ENCODE peak calls at places on chromosomes 11 and 22, in eight cellular contexts. S is colonic mucosa, F is H9, U is kidney, T is neuronal stem cell, Y is mesenchymal stem cell, B is HCT116, R is fibroblast of lung. J is an unnamed sample.

GRCh38 chr11:69039501-69039900 is 9.2 kb upstream of the TPCN2 start:
- DNase-seq in S (no peak), Y (no peak), R (peak; percentile 65), B (no peak), T (no peak), F (no peak), U (no peak), J (no peak)

GRCh38 chr11:103737791-103738190 is 298.6 kb upstream of the DDI1 start:
- DNase-seq in T (peak; percentile 15), S (no peak), Y (no peak), F (no peak), U (no peak), B (no peak), R (peak; percentile 27), J (no peak)

GRCh38 chr22:46251816-46252380 is 1.8 kb upstream of the CDPF1 start:
- DNase-seq in Y (no peak), F (no peak), U (no peak), T (no peak), B (no peak), S (no peak), R (no peak), J (no peak)

GRCh38 chr11:86476109-86476861 is 101.6 kb downstream of the CCDC81 start:
- DNase-seq in Y (peak; percentile 89), R (no peak), T (no peak), S (peak; percentile 49), U (no peak), F (no peak), B (no peak), J (no peak)

GRCh38 chr11:114085965-114086364 is 26.5 kb downstream of the ZBTB16 start:
- DNase-seq in R (no peak), U (no peak), F (no peak), B (no peak), Y (no peak), S (peak; percentile 63), T (no peak), J (no peak)

GRCh38 chr11:78063440-78064181 is at the start of gene THRSP:
- DNase-seq in Y (no peak), R (no peak), B (no peak), U (peak; percentile 60), F (no peak), S (no peak), T (no peak), J (no peak)

GRCh38 chr22:38755911-38756532 is at the start of gene SUN2:
- DNase-seq in Y (peak; percentile 85), F (peak; percentile 72), U (peak; percentile 98), B (no peak), T (peak; percentile 75), S (peak; percentile 96), R (peak; percentile 79), J (peak; percentile 97)

GRCh38 chr11:39247570-39248137 is 2211.8 kb downstream of the LRRC4C start:
- DNase-seq in Y (no peak), S (no peak), F (no peak), T (no peak), R (no peak), U (no peak), B (no peak), J (no peak)

GRCh38 chr11:111416231-111416960 is 37.3 kb upstream of the POU2AF1 start:
- DNase-seq in B (no peak), R (no peak), T (no peak), U (no peak), Y (no peak), S (no peak), F (no peak), J (no peak)

GRCh38 chr11:111413849-111414248 is 34.8 kb upstream of the POU2AF1 start:
- DNase-seq in U (no peak), Y (no peak), S (no peak), R (no peak), F (no peak), B (no peak), T (no peak), J (no peak)

GRCh38 chr11:111417011-111417765 is 38.1 kb upstream of the POU2AF1 start:
- DNase-seq in U (no peak), Y (peak; percentile 53), T (no peak), R (no peak), S (no peak), B (no peak), F (no peak), J (peak; percentile 12)

GRCh38 chr11:111414267-111414931 is 35.3 kb upstream of the POU2AF1 start:
- DNase-seq in S (no peak), R (no peak), F (no peak), T (no peak), B (no peak), Y (no peak), U (no peak), J (no peak)

DNA sequence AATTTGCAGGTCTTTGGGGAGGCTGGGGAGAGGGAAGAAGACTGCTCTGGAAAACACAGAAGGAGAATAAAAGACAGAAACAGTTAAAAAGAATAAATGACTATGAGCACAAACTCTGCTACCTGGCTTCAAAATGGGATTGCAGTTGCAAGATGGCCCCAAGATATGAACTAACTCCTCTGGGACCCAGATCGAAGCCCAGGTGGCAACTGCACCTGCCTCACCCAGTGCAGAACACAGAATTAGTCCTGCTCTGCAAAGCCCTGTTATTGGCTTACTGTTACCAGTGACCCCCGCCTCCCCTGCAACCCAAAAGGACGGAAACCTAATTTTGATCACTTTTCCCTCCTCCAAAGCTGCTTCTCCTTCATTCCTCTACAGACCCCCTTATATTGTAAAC is 35.9 kb upstream of the POU2AF1 start:
- DNase-seq in U (no peak), F (no peak), T (no peak), S (no peak), Y (no peak), R (no peak), B (no peak), J (no peak)
- H3K4me1 ChIP-seq in U (peaks cover 24% of the 10 kb centered on the region), F (no peaks in the 10 kb centered on the region), T (peaks cover 9% of the 10 kb centered on the region), S (no peaks in the 10 kb centered on the region), Y (no peaks in the 10 kb centered on the region), R (no peaks in the 10 kb centered on the region), B (no peaks in the 10 kb centered on the region), J (peaks cover 10% of the 10 kb centered on the region)

GRCh38 chr11:107736546-107736945 is 24.7 kb upstream of the SLN start:
- DNase-seq in U (no peak), R (no peak), S (no peak), Y (no peak), T (no peak), B (no peak), F (no peak), J (no peak)

GRCh38 chr11:107731911-107732310 is 20.1 kb upstream of the SLN start:
- DNase-seq in F (no peak), R (no peak), Y (no peak), B (no peak), S (no peak), U (no peak), T (no peak), J (no peak)

GRCh38 chr11:107733518-107733917 is 21.7 kb upstream of the SLN start:
- DNase-seq in B (no peak), F (no peak), R (peak; percentile 47), Y (no peak), S (no peak), T (no peak), U (no peak), J (no peak)

DNA sequence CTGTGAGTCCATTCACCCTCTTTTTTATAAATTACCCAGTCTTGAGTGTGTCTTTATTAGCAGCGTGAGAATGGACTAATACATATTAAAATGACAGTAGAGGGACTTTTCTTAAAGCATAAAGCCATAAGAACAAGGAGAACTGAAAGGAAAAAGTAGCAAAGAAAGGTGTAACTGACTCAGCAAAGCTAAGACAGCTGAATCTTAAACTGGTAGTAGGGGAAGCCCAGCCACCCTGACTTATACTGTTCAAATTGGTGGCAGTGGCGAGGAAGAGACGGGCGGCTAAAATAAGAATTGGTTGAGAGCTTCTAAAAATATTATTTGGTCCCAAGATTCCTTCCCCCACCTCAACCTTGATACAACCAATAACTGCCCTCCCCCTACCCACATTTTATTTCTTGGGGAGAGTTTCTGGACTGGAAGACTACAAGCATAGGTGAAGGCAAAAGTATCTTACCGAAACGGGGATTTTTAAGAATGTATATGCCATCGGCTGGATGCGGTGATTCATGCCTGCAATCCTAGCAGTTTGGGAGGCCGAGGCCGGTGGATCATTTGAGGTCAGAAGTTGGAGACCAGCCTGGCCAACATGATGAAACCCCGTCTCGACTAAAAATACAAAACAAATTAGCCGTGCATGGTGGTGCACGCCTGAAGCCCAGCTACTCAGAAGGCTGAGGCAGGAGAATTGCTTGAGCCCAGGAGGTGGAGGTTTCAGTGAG is 20.6 kb upstream of the SLN start:
- DNase-seq in S (no peak), B (no peak), T (no peak), F (no peak), R (no peak), U (no peak), Y (no peak), J (no peak)
- H3K9ac ChIP-seq in S (no peak overlapping the region), B (no peak overlapping the region), T (no peak overlapping the region), F (no peak overlapping the region), R (no peak overlapping the region), U (no peak overlapping the region), Y (peak overlapping the region; percentile 47), J (no peak overlapping the region)

GRCh38 chr22:42608481-42609361 is 6.0 kb downstream of the POLDIP3 start:
- DNase-seq in F (no peak), B (no peak), Y (peak; percentile 75), T (peak; percentile 33), U (peak; percentile 53), R (peak; percentile 78), S (no peak), J (peak; percentile 62)
- H3K4me1 ChIP-seq in F (peaks cover 5% of the 10 kb centered on the region), B (peaks cover 42% of the 10 kb centered on the region), Y (peaks cover 49% of the 10 kb centered on the region), T (peaks cover 18% of the 10 kb centered on the region), U (peaks cover 43% of the 10 kb centered on the region), R (peaks cover 35% of the 10 kb centered on the region), S (peaks cover 20% of the 10 kb centered on the region), J (peaks cover 54% of the 10 kb centered on the region)

GRCh38 chr11:64917663-64917995 is 620 bp upstream of the ATG2A start:
- DNase-seq in R (no peak), T (no peak), F (no peak), S (no peak), B (no peak), Y (no peak), U (no peak), J (no peak)

GRCh38 chr11:64916848-64917662 is at the start of gene ATG2A:
- DNase-seq in U (peak; percentile 100), F (peak; percentile 99), B (peak; percentile 99), T (peak; percentile 99), R (peak; percentile 100), S (peak; percentile 99), Y (peak; percentile 100), J (peak; percentile 99)

GRCh38 chr11:64918056-64918455 is 1.0 kb upstream of the ATG2A start:
- DNase-seq in B (no peak), F (no peak), Y (peak; percentile 68), S (no peak), U (no peak), R (peak; percentile 59), T (no peak), J (peak; percentile 85)

GRCh38 chr11:64915366-64915887 is 1.6 kb downstream of the ATG2A start:
- DNase-seq in T (no peak), Y (no peak), R (no peak), U (no peak), B (no peak), F (no peak), S (no peak), J (no peak)

DNA sequence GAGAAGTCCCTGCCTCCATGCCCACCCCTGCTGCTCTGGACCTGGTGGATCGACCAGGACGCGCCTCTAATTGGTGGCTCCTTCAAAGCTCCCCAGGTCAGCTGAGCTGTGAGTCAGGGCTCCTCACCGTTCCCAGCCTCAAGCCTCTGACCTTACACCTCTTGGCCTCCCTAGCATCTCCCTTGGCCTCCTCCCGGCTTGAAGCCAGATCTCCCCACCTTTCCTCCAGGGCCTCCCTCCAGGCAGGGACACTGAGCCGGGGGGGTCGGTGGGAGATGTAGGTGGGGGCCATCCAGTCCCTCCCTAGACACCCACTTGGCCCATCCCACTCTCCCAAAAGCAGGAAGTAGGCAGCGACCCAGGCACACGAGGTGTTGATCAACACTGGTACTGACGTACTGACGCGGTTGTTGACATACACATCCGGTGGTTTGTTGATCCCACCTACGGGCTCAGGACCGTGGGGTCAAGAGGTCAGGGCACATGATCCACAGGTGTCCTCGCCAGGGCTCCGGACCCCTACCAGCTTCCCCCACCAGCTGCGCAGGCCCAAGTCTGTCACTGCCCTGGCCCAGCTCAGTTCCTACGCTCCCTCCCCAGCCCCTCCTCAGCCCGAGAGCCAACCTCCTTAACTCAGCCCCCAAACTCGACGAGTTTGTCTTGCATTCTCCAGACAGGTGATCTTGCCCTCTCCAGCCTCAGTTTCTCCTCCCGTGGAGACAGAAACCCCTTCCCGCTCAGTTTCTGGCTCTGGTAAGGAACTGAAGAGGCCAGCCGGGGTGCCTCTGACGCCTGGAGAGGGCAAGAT is 765 bp downstream of the ATG2A start:
- DNase-seq in U (peak; percentile 85), T (no peak), B (no peak), F (peak; percentile 47), S (peak; percentile 53), R (peak; percentile 20), Y (peak; percentile 66), J (peak; percentile 47)
- H3K9ac ChIP-seq in U (peak overlapping the region; percentile 100), T (peak overlapping the region; percentile 97), B (peak overlapping the region; percentile 78), F (peak overlapping the region; percentile 99), S (peak overlapping the region; percentile 96), R (peak overlapping the region; percentile 94), Y (peak overlapping the region; percentile 98), J (peak overlapping the region; percentile 97)